ENCODE peak calls at places on chromosome 2, in ten cellular contexts. G is WERI-Rb-1; B is tibial nerve; K is body of pancreas; Z is fibroblast of lung; C is CD4-positive, alpha-beta T cell; L is keratinocyte; T is transverse colon; J is AG04450; N is heart right ventricle. Y is an unnamed sample.
A peak's percentile ranks its signal among the peaks of the same experiment; 100 is the strongest.

GRCh38 chr2:230877737-230878598 is 13.2 kb downstream of the ITM2C start:
- DNase-seq in T (peak; percentile 31), K (no peak), J (no peak), G (no peak), C (peak; percentile 21), B (no peak), N (no peak), L (no peak), Z (no peak), Y (peak; percentile 26)

GRCh38 chr2:84631985-84632384 is 115.7 kb downstream of the DNAH6 start:
- DNase-seq in Z (no peak), L (no peak), C (no peak), J (no peak), T (no peak), G (no peak), K (no peak), N (no peak), B (no peak), Y (no peak)

GRCh38 chr2:96540136-96540535 is 3.6 kb downstream of the ARID5A start:
- DNase-seq in L (peak; percentile 65), C (no peak), B (no peak), J (no peak), N (no peak), Z (no peak), G (no peak), K (no peak), T (no peak), Y (no peak)

GRCh38 chr2:42569883-42570282 is 1.5 kb downstream of the MTA3 start:
- DNase-seq in N (no peak), T (no peak), B (no peak), K (no peak), G (no peak), Z (no peak), J (no peak), C (no peak), L (no peak), Y (no peak)

GRCh38 chr2:100292022-100292580 is 30.2 kb downstream of the LONRF2 start:
- DNase-seq in Z (peak; percentile 66), K (peak; percentile 29), N (no peak), G (peak; percentile 16), J (peak; percentile 83), B (no peak), C (no peak), L (peak; percentile 73), T (no peak), Y (peak; percentile 77)

GRCh38 chr2:7023542-7023941 is 106.3 kb downstream of the RNF144A start:
- DNase-seq in C (no peak), B (no peak), J (no peak), N (no peak), G (no peak), T (no peak), L (no peak), Z (peak; percentile 55), K (peak; percentile 89), Y (no peak)

GRCh38 chr2:220219371-220219770 is 591.9 kb downstream of the SLC4A3 start:
- DNase-seq in N (no peak), C (no peak), T (no peak), J (no peak), K (no peak), G (no peak), B (no peak), Z (no peak), L (peak; percentile 80), Y (no peak)

GRCh38 chr2:48531141-48531648 is 1.2 kb downstream of the STON1 start:
- DNase-seq in K (no peak), B (no peak), N (no peak), G (peak; percentile 70), C (no peak), J (no peak), T (no peak), L (peak; percentile 58), Z (peak; percentile 62), Y (no peak)

GRCh38 chr2:209368924-209369323 is 54.9 kb upstream of the MAP2 start:
- DNase-seq in L (peak; percentile 96), C (no peak), K (peak; percentile 85), T (peak; percentile 48), N (no peak), B (no peak), G (no peak), Z (peak; percentile 95), J (peak; percentile 20), Y (peak; percentile 70)

GRCh38 chr2:38076250-38076709 is 329 bp upstream of the CYP1B1 start:
- DNase-seq in G (peak; percentile 74), J (no peak), Z (peak; percentile 89), L (no peak), K (peak; percentile 68), N (peak; percentile 74), C (no peak), T (peak; percentile 64), B (peak; percentile 71), Y (peak; percentile 85)

GRCh38 chr2:237967463-237967871 is 653 bp downstream of the UBE2F start:
- DNase-seq in Z (no peak), L (no peak), K (peak; percentile 48), J (no peak), N (peak; percentile 42), G (peak; percentile 25), C (no peak), T (peak; percentile 27), B (no peak), Y (peak; percentile 37)

GRCh38 chr2:21422050-21422449 is 298.3 kb downstream of the TDRD15 start:
- DNase-seq in K (no peak), B (no peak), Z (peak; percentile 46), T (peak; percentile 16), J (no peak), C (no peak), N (peak; percentile 33), G (peak; percentile 91), L (no peak), Y (peak; percentile 71)

GRCh38 chr2:78418041-78418440 is 607.5 kb upstream of the REG3G start:
- DNase-seq in L (no peak), K (no peak), J (no peak), B (no peak), G (no peak), Z (no peak), C (no peak), T (no peak), N (no peak), Y (no peak)

GRCh38 chr2:85851253-85851955 is 37.4 kb downstream of the ST3GAL5 start:
- DNase-seq in C (peak; percentile 13), Z (no peak), N (peak; percentile 29), T (peak; percentile 35), J (no peak), K (peak; percentile 72), G (no peak), L (no peak), B (no peak), Y (no peak)

GRCh38 chr2:31696068-31696467 is 115.3 kb upstream of the SRD5A2 start:
- DNase-seq in T (no peak), N (no peak), C (no peak), B (no peak), K (no peak), J (no peak), G (no peak), Z (no peak), L (no peak), Y (no peak)

GRCh38 chr2:31688282-31688681 is 107.5 kb upstream of the SRD5A2 start:
- DNase-seq in G (no peak), T (no peak), Z (peak; percentile 9), N (no peak), B (no peak), L (no peak), C (no peak), K (no peak), J (no peak), Y (no peak)

GRCh38 chr2:31694444-31694843 is 113.7 kb upstream of the SRD5A2 start:
- DNase-seq in L (no peak), C (no peak), B (no peak), K (no peak), T (no peak), Z (peak; percentile 8), G (no peak), N (no peak), J (no peak), Y (no peak)

DNA sequence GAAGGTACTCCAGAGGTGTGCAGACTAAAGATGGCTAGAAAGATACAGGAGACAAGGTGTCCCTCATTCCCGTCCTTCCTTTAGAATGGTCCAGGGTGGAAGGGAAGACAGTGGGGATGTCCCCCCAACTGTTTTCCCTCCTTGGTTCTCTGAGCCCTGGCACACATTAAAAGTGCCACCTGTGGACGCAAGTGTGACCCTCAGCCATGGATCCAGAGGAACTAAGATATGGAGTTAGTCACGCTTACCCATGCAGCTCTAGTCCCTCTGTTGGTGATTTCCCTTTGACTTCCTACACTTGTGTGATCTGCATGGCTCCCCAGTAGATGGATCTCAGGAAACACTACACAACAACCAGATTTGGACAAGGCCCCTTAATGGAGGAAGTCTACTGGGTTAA is 113.1 kb upstream of the SRD5A2 start:
- DNase-seq in G (no peak), C (no peak), B (no peak), T (no peak), Z (peak; percentile 21), J (no peak), K (no peak), L (no peak), N (no peak), Y (no peak)
- H3K9me3 ChIP-seq in G (peaks cover 49% of the 10 kb centered on the region), C (peaks cover 56% of the 10 kb centered on the region), B (peaks cover 33% of the 10 kb centered on the region), T (peaks cover 40% of the 10 kb centered on the region), Z (no peaks in the 10 kb centered on the region), J (peaks cover 28% of the 10 kb centered on the region), K (no peaks in the 10 kb centered on the region), L (peaks cover 14% of the 10 kb centered on the region), N (peaks cover 89% of the 10 kb centered on the region), Y (peaks cover 87% of the 10 kb centered on the region)

GRCh38 chr2:12478151-12479041 is 238.3 kb upstream of the TRIB2 start:
- DNase-seq in B (no peak), J (no peak), Z (peak; percentile 33), C (no peak), N (no peak), L (no peak), G (no peak), K (no peak), T (no peak), Y (no peak)
- H3K27ac ChIP-seq in B (no peak overlapping the region), J (no peak overlapping the region), Z (no peak overlapping the region), C (no peak overlapping the region), N (no peak overlapping the region), L (no peak overlapping the region), G (no peak overlapping the region), K (no peak overlapping the region), T (no peak overlapping the region), Y (no peak overlapping the region)

DNA sequence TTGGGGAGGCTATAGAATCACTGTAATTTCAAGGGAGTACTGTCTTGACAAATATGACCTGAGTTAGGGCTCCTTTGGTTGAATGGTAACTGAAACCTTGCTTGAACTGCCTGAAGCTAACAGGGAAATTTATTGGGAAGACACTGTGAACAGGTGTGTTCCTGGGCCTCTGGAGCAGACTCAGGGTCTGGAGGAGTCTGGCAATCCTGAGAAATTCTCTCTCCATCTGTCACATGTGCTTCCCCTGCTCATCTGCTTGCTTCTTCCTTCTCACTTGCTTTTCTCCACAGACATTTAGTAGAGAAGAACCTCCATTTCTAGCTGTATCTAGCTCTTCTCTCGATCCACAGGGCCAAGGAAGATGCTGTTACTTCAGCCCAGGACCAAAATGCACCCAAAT is 476.5 kb downstream of the LRP1B start:
- DNase-seq in B (no peak), C (no peak), N (no peak), G (no peak), L (no peak), T (no peak), J (no peak), K (no peak), Z (no peak), Y (no peak)
- H3K9me3 ChIP-seq in B (no peaks in the 10 kb centered on the region), C (no peaks in the 10 kb centered on the region), N (peaks cover 5% of the 10 kb centered on the region), G (no peaks in the 10 kb centered on the region), L (no peaks in the 10 kb centered on the region), T (no peaks in the 10 kb centered on the region), J (no peaks in the 10 kb centered on the region), K (no peaks in the 10 kb centered on the region), Z (no peaks in the 10 kb centered on the region), Y (no peaks in the 10 kb centered on the region)

GRCh38 chr2:46493241-46493970 is 14.0 kb downstream of the TMEM247 start:
- DNase-seq in Z (peak; percentile 58), T (no peak), N (no peak), B (no peak), L (no peak), K (no peak), C (no peak), J (peak; percentile 34), G (no peak), Y (no peak)
- H3K27ac ChIP-seq in Z (peak overlapping the region; percentile 37), T (no peak overlapping the region), N (no peak overlapping the region), B (no peak overlapping the region), L (peak overlapping the region; percentile 16), K (no peak overlapping the region), C (no peak overlapping the region), J (peak overlapping the region; percentile 52), G (no peak overlapping the region), Y (no peak overlapping the region)

Y was measured in left lung.